ENCODE peak calls at places on chromosomes 1 and 21, in ten cellular contexts. D is GM19239; Y is GOT3; L is left ventricle myocardium superior; U is activated naive CD4-positive, alpha-beta T cell; M is prostate gland; G is HFFc6; W is NCI-H345; J is ureter; T is CD8-positive, alpha-beta memory T cell. X is an unnamed sample.

GRCh38 chr1:234962340-234962989 is 166.2 kb downstream of the TOMM20 start:
- DNase-seq in G (peak; percentile 97), D (no peak), T (no peak), Y (peak; percentile 44), M (no peak), W (no peak), J (no peak), L (no peak), U (no peak), X (no peak)

GRCh38 chr1:156796340-156797097 is 20.1 kb downstream of the SH2D2A start:
- DNase-seq in M (no peak), G (no peak), J (no peak), W (no peak), D (no peak), U (no peak), T (no peak), Y (no peak), L (no peak), X (no peak)

GRCh38 chr1:86435327-86435726 is 11.4 kb downstream of the CLCA2 start:
- DNase-seq in U (no peak), L (no peak), W (no peak), Y (no peak), G (no peak), T (no peak), J (no peak), D (no peak), M (no peak), X (no peak)

GRCh38 chr1:161019767-161020572 is 982 bp downstream of the F11R start:
- DNase-seq in G (no peak), Y (no peak), T (no peak), J (peak; percentile 57), U (no peak), D (no peak), M (peak; percentile 61), L (no peak), W (peak; percentile 74), X (no peak)

GRCh38 chr1:7752512-7753417 is 18.3 kb upstream of the VAMP3 start:
- DNase-seq in Y (no peak), U (no peak), T (peak; percentile 64), D (no peak), G (peak; percentile 64), J (peak; percentile 71), W (peak; percentile 50), M (peak; percentile 80), L (peak; percentile 53), X (peak; percentile 78)

GRCh38 chr1:214688891-214689290 is 85.9 kb downstream of the CENPF start:
- DNase-seq in Y (no peak), W (no peak), U (no peak), L (no peak), J (no peak), D (no peak), G (peak; percentile 1), T (no peak), M (no peak), X (no peak)

GRCh38 chr1:8314346-8315280 is 3.3 kb upstream of the SLC45A1 start:
- DNase-seq in G (peak; percentile 65), Y (peak; percentile 21), D (peak; percentile 59), W (peak; percentile 79), M (peak; percentile 86), T (peak; percentile 68), U (peak; percentile 8), J (peak; percentile 85), L (peak; percentile 77), X (peak; percentile 82)

GRCh38 chr1:178940022-178940765 is 69.3 kb upstream of the ANGPTL1 start:
- DNase-seq in L (no peak), U (no peak), W (no peak), J (no peak), D (no peak), M (no peak), Y (no peak), G (peak; percentile 8), T (no peak), X (no peak)

GRCh38 chr1:61975621-61976020 is 219.0 kb upstream of the L1TD1 start:
- DNase-seq in G (no peak), Y (no peak), U (no peak), J (no peak), L (no peak), M (no peak), T (no peak), W (no peak), D (no peak), X (no peak)

GRCh38 chr1:59560807-59561450 is 253.8 kb upstream of the HOOK1 start:
- DNase-seq in W (no peak), Y (no peak), D (no peak), M (no peak), G (no peak), J (no peak), U (no peak), T (no peak), L (no peak), X (no peak)

GRCh38 chr1:3553166-3553939 is 58.0 kb downstream of the MEGF6 start:
- DNase-seq in U (no peak), T (no peak), Y (no peak), G (peak; percentile 67), D (no peak), W (no peak), J (peak; percentile 87), M (peak; percentile 87), L (no peak), X (no peak)

GRCh38 chr1:159848316-159848715 is 14.1 kb downstream of the VSIG8 start:
- DNase-seq in T (no peak), J (no peak), D (no peak), U (no peak), Y (no peak), M (no peak), L (no peak), W (no peak), G (no peak), X (no peak)

GRCh38 chr21:29640233-29640554 is 299.6 kb downstream of the GRIK1 start:
- DNase-seq in L (no peak), W (no peak), U (no peak), T (no peak), M (no peak), G (no peak), D (no peak), J (no peak), Y (no peak), X (no peak)

GRCh38 chr1:111553199-111553598 is 49.8 kb upstream of the ADORA3 start:
- DNase-seq in D (no peak), G (peak; percentile 93), L (no peak), U (no peak), T (no peak), M (no peak), W (no peak), Y (no peak), J (no peak), X (no peak)

GRCh38 chr1:46689897-46690296 is 18.2 kb downstream of the TEX38 start:
- DNase-seq in U (no peak), T (no peak), D (no peak), Y (no peak), W (no peak), G (no peak), M (no peak), L (no peak), J (no peak), X (no peak)

GRCh38 chr1:161763522-161764098 is 2.5 kb upstream of the ATF6 start:
- DNase-seq in Y (no peak), W (peak; percentile 20), D (peak; percentile 21), U (peak; percentile 14), T (peak; percentile 51), M (no peak), G (no peak), J (no peak), L (no peak), X (peak; percentile 45)

GRCh38 chr1:12290828-12291227 is 61.0 kb downstream of the VPS13D start:
- DNase-seq in M (no peak), U (no peak), D (no peak), L (no peak), J (no peak), W (no peak), Y (no peak), G (no peak), T (no peak), X (no peak)

GRCh38 chr1:45329445-45329844 is 2.8 kb downstream of the HPDL start:
- DNase-seq in D (no peak), L (no peak), G (no peak), Y (no peak), M (no peak), J (no peak), U (no peak), T (no peak), W (no peak), X (no peak)

GRCh38 chr1:201990427-201990826 is 8.0 kb downstream of the RNPEP start:
- DNase-seq in L (peak; percentile 47), G (no peak), D (no peak), U (no peak), T (no peak), J (no peak), M (no peak), W (no peak), Y (no peak), X (no peak)

GRCh38 chr1:31509124-31510072 is 66.9 kb upstream of the TINAGL1 start:
- DNase-seq in U (no peak), M (no peak), J (no peak), L (no peak), T (no peak), Y (no peak), W (no peak), D (peak; percentile 69), G (no peak), X (no peak)

GRCh38 chr21:37974081-37974480 is 57.8 kb upstream of the KCNJ6 start:
- DNase-seq in L (no peak), J (no peak), M (no peak), D (no peak), G (peak; percentile 51), U (no peak), Y (no peak), T (no peak), W (no peak), X (no peak)

GRCh38 chr1:70353641-70354331 is 736 bp downstream of the ANKRD13C start:
- DNase-seq in W (peak; percentile 46), T (peak; percentile 54), G (peak; percentile 79), M (no peak), D (no peak), Y (peak; percentile 43), U (peak; percentile 34), L (no peak), J (no peak), X (no peak)

GRCh38 chr1:233446935-233447334 is 119.4 kb downstream of the MAP3K21 start:
- DNase-seq in L (no peak), D (no peak), J (no peak), W (no peak), T (no peak), G (no peak), M (no peak), Y (no peak), U (no peak), X (no peak)

GRCh38 chr1:156320560-156320959 is 17.5 kb downstream of the CCT3 start:
- DNase-seq in U (no peak), D (no peak), W (no peak), M (no peak), J (no peak), Y (no peak), L (no peak), T (no peak), G (no peak), X (no peak)

GRCh38 chr1:109570414-109570813 is 22.0 kb downstream of the GNAI3 start:
- DNase-seq in G (no peak), U (no peak), D (no peak), M (peak; percentile 49), T (no peak), L (no peak), W (no peak), Y (no peak), J (no peak), X (no peak)

GRCh38 chr1:192566657-192567056 is 8.9 kb upstream of the RGS1 start:
- DNase-seq in W (no peak), J (no peak), Y (no peak), U (no peak), D (no peak), T (no peak), G (no peak), M (no peak), L (no peak), X (no peak)

GRCh38 chr1:180482425-180483275 is 19.7 kb downstream of the ACBD6 start:
- DNase-seq in T (no peak), Y (no peak), L (no peak), D (no peak), J (no peak), M (peak; percentile 19), G (peak; percentile 56), W (peak; percentile 33), U (no peak), X (peak; percentile 71)

GRCh38 chr1:165342588-165342987 is 13.9 kb downstream of the LMX1A start:
- DNase-seq in G (no peak), J (no peak), M (no peak), L (no peak), D (no peak), W (no peak), Y (no peak), T (no peak), U (no peak), X (no peak)

X was measured in A673.